ENCODE peak calls at places on chromosomes 6 and 20, in eight cellular contexts. Z is lower lobe of right lung, L is heart right ventricle, P is fibroblast of pulmonary artery, E is spleen, B is astrocyte of the spinal cord, W is heart left ventricle, X is colonic mucosa. A is an unnamed sample.
A peak's percentile ranks its signal among the peaks of the same experiment; 100 is the strongest.

GRCh38 chr6:79232696-79233462 is 1.6 kb downstream of the HMGN3 start:
- DNase-seq in B (no peak), Z (no peak), X (no peak), E (no peak), P (no peak), L (no peak), W (no peak), A (no peak)

GRCh38 chr20:48457261-48458002 is 370.4 kb downstream of the PREX1 start:
- DNase-seq in Z (no peak), L (no peak), B (no peak), E (no peak), X (no peak), P (no peak), W (no peak), A (no peak)

GRCh38 chr6:69994251-69994650 is 127.9 kb downstream of the COL19A1 start:
- DNase-seq in B (no peak), Z (no peak), W (no peak), E (no peak), X (no peak), P (no peak), L (no peak), A (no peak)

GRCh38 chr6:38432479-38432878 is 207.2 kb downstream of the BTBD9 start:
- DNase-seq in P (peak; percentile 6), W (no peak), L (no peak), X (no peak), B (no peak), E (no peak), Z (no peak), A (no peak)

GRCh38 chr20:51574248-51575033 is 31.9 kb upstream of the NFATC2 start:
- DNase-seq in Z (no peak), W (no peak), L (no peak), X (no peak), B (no peak), P (no peak), E (no peak), A (no peak)

GRCh38 chr6:144712541-144712940 is 427.4 kb downstream of the UTRN start:
- DNase-seq in L (no peak), B (no peak), W (no peak), P (peak; percentile 23), E (no peak), Z (no peak), X (no peak), A (peak; percentile 20)

GRCh38 chr6:149217466-149217888 is 100.0 kb upstream of the TAB2 start:
- DNase-seq in B (no peak), W (no peak), P (no peak), X (no peak), Z (no peak), L (no peak), E (no peak), A (no peak)

GRCh38 chr20:50727792-50728485 is 3.4 kb upstream of the PARD6B start:
- DNase-seq in X (no peak), L (no peak), W (no peak), B (no peak), Z (no peak), P (no peak), E (no peak), A (no peak)

GRCh38 chr6:118761643-118762042 is 110.3 kb upstream of the CEP85L start:
- DNase-seq in Z (no peak), X (no peak), W (no peak), P (no peak), L (no peak), E (no peak), B (no peak), A (no peak)

GRCh38 chr6:130681028-130681427 is 146.2 kb upstream of the SMLR1 start:
- DNase-seq in X (no peak), L (no peak), P (peak; percentile 81), B (peak; percentile 68), W (no peak), Z (no peak), E (no peak), A (peak; percentile 86)

GRCh38 chr6:14472964-14473363 is 355.4 kb downstream of the CD83 start:
- DNase-seq in L (peak; percentile 16), X (no peak), Z (no peak), W (no peak), P (no peak), B (peak; percentile 36), E (no peak), A (peak; percentile 46)

GRCh38 chr20:49747707-49748524 is 34.2 kb upstream of the B4GALT5 start:
- DNase-seq in P (peak; percentile 98), E (peak; percentile 83), Z (peak; percentile 68), L (peak; percentile 93), X (peak; percentile 43), B (peak; percentile 45), W (peak; percentile 97), A (peak; percentile 61)

GRCh38 chr20:6074145-6074561 is 20.3 kb upstream of the LRRN4 start:
- DNase-seq in B (no peak), P (peak; percentile 26), Z (no peak), W (peak; percentile 55), X (no peak), E (no peak), L (peak; percentile 41), A (no peak)

GRCh38 chr6:90463359-90463758 is 123.5 kb downstream of the MAP3K7 start:
- DNase-seq in L (no peak), W (no peak), X (no peak), B (no peak), P (no peak), E (no peak), Z (no peak), A (no peak)
- H3K4me3 ChIP-seq in L (no peak overlapping the region), W (no peak overlapping the region), X (no peak overlapping the region), B (no peak overlapping the region), P (no peak overlapping the region), E (no peak overlapping the region), Z (no peak overlapping the region), A (no peak overlapping the region)

DNA sequence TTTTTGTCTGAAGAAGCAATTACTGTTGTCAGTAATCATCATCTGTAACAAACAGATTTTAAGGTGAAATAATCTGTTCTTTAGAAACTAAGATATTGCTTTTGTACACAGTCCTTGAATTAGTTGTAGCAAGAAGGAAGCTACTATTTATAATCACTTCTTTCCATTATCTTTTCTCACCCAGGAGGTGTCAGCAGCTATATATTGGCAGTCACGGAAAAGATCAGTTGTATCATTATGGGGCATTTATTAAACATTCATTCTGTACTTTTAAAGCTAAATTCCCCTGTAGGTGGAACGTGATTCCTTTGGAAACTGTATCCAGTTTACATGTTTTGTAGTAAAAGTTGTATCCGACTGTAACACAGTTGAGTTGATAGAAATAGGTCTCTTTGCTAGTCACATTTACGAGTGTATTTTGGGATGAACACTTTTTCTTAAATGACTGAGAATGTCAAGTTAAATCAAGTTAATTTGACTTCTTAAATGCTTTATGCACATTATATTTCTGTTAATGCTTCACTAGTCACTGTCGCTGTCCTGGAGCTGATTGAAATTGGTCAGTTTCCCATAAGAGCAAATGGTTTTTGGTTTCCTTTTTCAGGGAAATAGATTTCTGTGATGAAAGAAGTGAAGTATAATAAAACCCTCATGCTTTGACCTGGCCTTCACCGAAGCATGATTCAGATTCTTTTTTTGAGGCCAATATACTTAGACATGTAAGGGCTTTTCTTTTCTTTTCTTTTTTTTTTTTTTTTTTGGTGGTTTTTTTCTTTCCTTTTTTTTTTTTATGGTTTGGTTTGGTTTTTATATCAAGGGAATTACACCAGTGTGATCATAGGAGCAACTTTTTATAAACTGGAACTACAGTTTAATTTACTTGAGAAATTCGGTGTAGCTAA is 5.1 kb downstream of the QKI start:
- DNase-seq in W (no peak), Z (no peak), X (no peak), P (peak; percentile 45), E (no peak), B (peak; percentile 74), L (no peak), A (peak; percentile 62)
- H3K4me3 ChIP-seq in W (peak overlapping the region; percentile 82), Z (peak overlapping the region; percentile 70), X (no peak overlapping the region), P (peak overlapping the region; percentile 96), E (no peak overlapping the region), B (peak overlapping the region; percentile 8), L (peak overlapping the region; percentile 77), A (peak overlapping the region; percentile 98)

GRCh38 chr6:27388293-27389197 is at the start of gene ZNF391:
- DNase-seq in L (peak; percentile 54), P (peak; percentile 90), Z (peak; percentile 78), B (peak; percentile 83), E (peak; percentile 91), W (peak; percentile 79), X (peak; percentile 74), A (peak; percentile 82)
- H3K4me3 ChIP-seq in L (peak within 1 kb of the TSS; percentile 82), P (peak within 1 kb of the TSS; percentile 77), Z (peak within 1 kb of the TSS; percentile 78), B (peak within 1 kb of the TSS; percentile 64), E (peak within 1 kb of the TSS; percentile 58), W (peak within 1 kb of the TSS; percentile 39), X (peak within 1 kb of the TSS; percentile 43), A (peak within 1 kb of the TSS; percentile 88)

GRCh38 chr6:125533710-125534397 is 215.6 kb upstream of the HEY2 start:
- DNase-seq in E (no peak), B (peak; percentile 6), W (no peak), Z (no peak), P (no peak), X (no peak), L (no peak), A (no peak)

GRCh38 chr6:125537090-125537489 is 212.3 kb upstream of the HEY2 start:
- DNase-seq in P (no peak), E (no peak), W (peak; percentile 42), X (no peak), Z (no peak), L (peak; percentile 24), B (no peak), A (no peak)

GRCh38 chr6:125539892-125540291 is 209.5 kb upstream of the HEY2 start:
- DNase-seq in X (no peak), W (no peak), Z (no peak), B (no peak), E (no peak), P (no peak), L (no peak), A (no peak)

GRCh38 chr6:125529061-125529460 is 220.4 kb upstream of the HEY2 start:
- DNase-seq in B (no peak), L (no peak), X (no peak), P (no peak), E (no peak), Z (no peak), W (no peak), A (no peak)

GRCh38 chr6:125534430-125535263 is 214.8 kb upstream of the HEY2 start:
- DNase-seq in X (no peak), Z (no peak), B (no peak), W (no peak), P (no peak), L (no peak), E (no peak), A (no peak)
- H3K4me3 ChIP-seq in X (no peak overlapping the region), Z (peak overlapping the region; percentile 12), B (peak overlapping the region; percentile 19), W (no peak overlapping the region), P (no peak overlapping the region), L (no peak overlapping the region), E (no peak overlapping the region), A (no peak overlapping the region)

GRCh38 chr20:3172933-3173581 is at the start of gene LZTS3:
- DNase-seq in B (peak; percentile 52), Z (peak; percentile 80), L (peak; percentile 76), P (peak; percentile 42), W (peak; percentile 74), E (peak; percentile 90), X (peak; percentile 70), A (peak; percentile 41)

GRCh38 chr20:3175270-3175669 is 1.9 kb upstream of the LZTS3 start:
- DNase-seq in X (no peak), W (no peak), E (no peak), Z (no peak), P (no peak), B (no peak), L (no peak), A (no peak)

GRCh38 chr20:3172126-3172932 is 1.0 kb downstream of the LZTS3 start:
- DNase-seq in E (no peak), L (no peak), P (no peak), Z (no peak), X (no peak), W (no peak), B (no peak), A (no peak)

GRCh38 chr20:3173582-3174441 is 463 bp upstream of the LZTS3 start:
- DNase-seq in P (peak; percentile 75), B (peak; percentile 76), E (peak; percentile 97), L (peak; percentile 90), W (peak; percentile 91), Z (peak; percentile 93), X (peak; percentile 91), A (peak; percentile 71)

GRCh38 chr20:3174442-3175263 is 1.3 kb upstream of the LZTS3 start:
- DNase-seq in W (peak; percentile 56), X (no peak), Z (no peak), P (peak; percentile 36), E (no peak), B (peak; percentile 15), L (no peak), A (peak; percentile 42)
- H3K4me3 ChIP-seq in W (peak overlapping the region; percentile 82), X (peak overlapping the region; percentile 93), Z (peak overlapping the region; percentile 92), P (peak overlapping the region; percentile 85), E (peak overlapping the region; percentile 76), B (peak overlapping the region; percentile 72), L (peak overlapping the region; percentile 96), A (peak overlapping the region; percentile 92)